ENCODE peak calls at places on chromosomes 5 and 9, in seven cellular contexts. G, P, A, W, Z, K and M are unnamed samples.

GRCh38 chr9:71859939-71860338 is 51.1 kb downstream of the ABHD17B start:
- DNase-seq in Z (no peak), G (no peak), W (peak; percentile 4), P (no peak), K (no peak), A (no peak), M (no peak)

GRCh38 chr5:13553896-13554295 is 390.6 kb downstream of the DNAH5 start:
- DNase-seq in Z (no peak), W (no peak), K (no peak), G (peak; percentile 17), P (no peak), A (no peak), M (no peak)

GRCh38 chr9:129933215-129933614 is 98.0 kb downstream of the USP20 start:
- DNase-seq in K (no peak), W (no peak), G (no peak), A (no peak), Z (no peak), P (no peak), M (no peak)

GRCh38 chr5:181099453-181100086 is 31.4 kb downstream of the OR2V1 start:
- DNase-seq in W (no peak), G (no peak), P (no peak), A (no peak), Z (no peak), K (no peak), M (no peak)

GRCh38 chr9:136527721-136528710 is 17.8 kb downstream of the NOTCH1 start:
- DNase-seq in Z (no peak), A (no peak), W (no peak), P (no peak), G (no peak), K (peak; percentile 90), M (no peak)

GRCh38 chr9:126386088-126386487 is 59.5 kb downstream of the MVB12B start:
- DNase-seq in Z (no peak), A (no peak), W (peak; percentile 54), G (peak; percentile 56), K (no peak), P (no peak), M (no peak)

GRCh38 chr5:10427978-10428377 is 13.7 kb upstream of the ROPN1L start:
- DNase-seq in Z (no peak), A (no peak), G (no peak), K (no peak), W (no peak), P (no peak), M (no peak)

GRCh38 chr5:131505237-131505908 is 129.7 kb downstream of the RAPGEF6 start:
- DNase-seq in Z (no peak), A (no peak), K (no peak), G (no peak), W (no peak), P (no peak), M (no peak)

GRCh38 chr9:98764351-98764750 is 32.0 kb downstream of the ANKS6 start:
- DNase-seq in W (peak; percentile 7), K (no peak), P (no peak), Z (no peak), A (no peak), G (no peak), M (no peak)

GRCh38 chr9:109110326-109111014 is 9.3 kb downstream of the TMEM245 start:
- DNase-seq in W (peak; percentile 76), K (no peak), G (no peak), Z (no peak), A (no peak), P (no peak), M (no peak)

GRCh38 chr9:129178579-129178909 is 483 bp upstream of the IER5L start:
- DNase-seq in G (no peak), A (no peak), K (no peak), Z (no peak), W (no peak), P (no peak), M (no peak)

GRCh38 chr9:133120343-133121199 is 469 bp downstream of the RALGDS start:
- DNase-seq in Z (no peak), A (no peak), W (no peak), K (peak; percentile 38), P (no peak), G (no peak), M (no peak)

GRCh38 chr5:158463188-158463587 is 604.2 kb upstream of the CLINT1 start:
- DNase-seq in G (no peak), A (no peak), K (no peak), P (no peak), W (no peak), Z (no peak), M (no peak)

GRCh38 chr5:73374520-73375235 is 73.9 kb downstream of the FOXD1 start:
- DNase-seq in G (no peak), W (peak; percentile 58), K (no peak), P (no peak), A (no peak), Z (no peak), M (no peak)

GRCh38 chr5:42666821-42667325 is 89.7 kb upstream of the CCDC152 start:
- DNase-seq in Z (no peak), A (no peak), W (no peak), P (no peak), G (peak; percentile 41), K (no peak), M (no peak)

GRCh38 chr9:14547245-14548060 is 145.8 kb downstream of the ZDHHC21 start:
- DNase-seq in G (no peak), A (no peak), P (no peak), Z (no peak), K (no peak), W (no peak), M (no peak)

GRCh38 chr5:113263545-113263944 is 171.2 kb downstream of the TSSK1B start:
- DNase-seq in G (no peak), K (no peak), Z (no peak), P (no peak), A (no peak), W (no peak), M (no peak)

GRCh38 chr9:120625222-120625621 is 45.3 kb upstream of the CDK5RAP2 start:
- DNase-seq in A (no peak), W (peak; percentile 14), K (no peak), P (no peak), Z (no peak), G (peak; percentile 37), M (no peak)

GRCh38 chr5:111948517-111948916 is 191.5 kb upstream of the NREP start:
- DNase-seq in A (peak; percentile 94), K (no peak), G (no peak), Z (no peak), W (peak; percentile 96), P (no peak), M (no peak)

GRCh38 chr9:131348631-131349521 is 45.0 kb upstream of the PRRC2B start:
- DNase-seq in A (no peak), G (no peak), P (no peak), Z (no peak), W (no peak), K (no peak), M (no peak)